ENCODE peak calls at places on chromosomes 16 and 17, in four cellular contexts. R, N, V and F are unnamed samples.

GRCh38 chr16:3589991-3590701 is 12.9 kb upstream of the NLRC3 start:
- DNase-seq in R (no peak), N (no peak), V (no peak), F (no peak)

GRCh38 chr17:63751806-63752205 is 10.2 kb upstream of the STRADA start:
- DNase-seq in R (no peak), N (peak; percentile 51), V (no peak), F (no peak)

GRCh38 chr16:85963746-85964370 is 64.9 kb downstream of the IRF8 start:
- DNase-seq in R (no peak), N (no peak), V (peak; percentile 73), F (no peak)

GRCh38 chr17:62974788-62975586 is 9.0 kb downstream of the TANC2 start:
- DNase-seq in R (no peak), N (no peak), V (no peak), F (no peak)

GRCh38 chr17:17841620-17842025 is 4.8 kb upstream of the SREBF1 start:
- DNase-seq in R (no peak), N (no peak), V (peak; percentile 83), F (no peak)

GRCh38 chr17:77323413-77324171 is 182.8 kb downstream of the SEC14L1 start:
- DNase-seq in R (no peak), N (peak; percentile 75), V (peak; percentile 73), F (peak; percentile 76)

GRCh38 chr17:45837187-45837586 is 7.5 kb upstream of the SPPL2C start:
- DNase-seq in R (no peak), N (no peak), V (no peak), F (no peak)

GRCh38 chr17:42221886-42222745 is 27.8 kb upstream of the GHDC start:
- DNase-seq in R (peak; percentile 15), N (peak; percentile 30), V (no peak), F (no peak)

GRCh38 chr17:63390090-63390489 is 56.0 kb downstream of the CYB561 start:
- DNase-seq in R (no peak), N (no peak), V (no peak), F (no peak)

GRCh38 chr16:82627811-82628339 is 1.1 kb downstream of the CDH13 start:
- DNase-seq in R (no peak), N (no peak), V (peak; percentile 71), F (no peak)

GRCh38 chr16:397736-398332 is 835 bp downstream of the NME4 start:
- DNase-seq in R (no peak), N (peak; percentile 52), V (peak; percentile 91), F (peak; percentile 68)

GRCh38 chr17:50501054-50501453 is 7.2 kb upstream of the MYCBPAP start:
- DNase-seq in R (no peak), N (peak; percentile 54), V (no peak), F (no peak)

GRCh38 chr16:22325598-22326368 is 28.6 kb downstream of the POLR3E start:
- DNase-seq in R (no peak), N (no peak), V (no peak), F (no peak)

GRCh38 chr17:64622931-64623654 is 39.0 kb downstream of the SMURF2 start:
- DNase-seq in R (no peak), N (no peak), V (no peak), F (no peak)

GRCh38 chr17:62309381-62309780 is 71.0 kb upstream of the EFCAB3 start:
- DNase-seq in R (no peak), N (no peak), V (no peak), F (no peak)

GRCh38 chr17:50361561-50362480 is 11.2 kb downstream of the MRPL27 start:
- DNase-seq in R (peak; percentile 34), N (peak; percentile 52), V (peak; percentile 68), F (no peak)

GRCh38 chr16:19282101-19282500 is 3.4 kb upstream of the CLEC19A start:
- DNase-seq in R (no peak), N (no peak), V (no peak), F (no peak)

GRCh38 chr17:48492401-48493298 is 38.2 kb downstream of the HOXB1 start:
- DNase-seq in R (no peak), N (peak; percentile 47), V (peak; percentile 90), F (peak; percentile 71)

GRCh38 chr17:6099492-6099891 is 29.3 kb downstream of the WSCD1 start:
- DNase-seq in R (no peak), N (no peak), V (no peak), F (no peak)

GRCh38 chr16:56851671-56852400 is 13.2 kb upstream of the SLC12A3 start:
- DNase-seq in R (peak; percentile 29), N (no peak), V (no peak), F (no peak)

GRCh38 chr17:29147682-29148081 is 32.5 kb downstream of the MYO18A start:
- DNase-seq in R (no peak), N (no peak), V (no peak), F (no peak)

GRCh38 chr16:35506018-35506897 is 2046.8 kb downstream of the TP53TG3F start:
- DNase-seq in R (no peak), N (no peak), V (no peak), F (no peak)

GRCh38 chr17:39107973-39108372 is 43.5 kb downstream of the PLXDC1 start:
- DNase-seq in R (no peak), N (no peak), V (no peak), F (no peak)

GRCh38 chr17:64252831-64253230 is 10.2 kb downstream of the TEX2 start:
- DNase-seq in R (no peak), N (no peak), V (no peak), F (no peak)

GRCh38 chr16:82655315-82655714 is 28.5 kb downstream of the CDH13 start:
- DNase-seq in R (no peak), N (peak; percentile 65), V (no peak), F (peak; percentile 66)

GRCh38 chr17:70318061-70318460 is 148.7 kb downstream of the KCNJ2 start:
- DNase-seq in R (no peak), N (no peak), V (no peak), F (no peak)

GRCh38 chr16:21081329-21081728 is 69.3 kb downstream of the DNAH3 start:
- DNase-seq in R (no peak), N (no peak), V (no peak), F (no peak)

GRCh38 chr17:65121916-65122821 is 15.0 kb upstream of the RGS9 start:
- DNase-seq in R (no peak), N (no peak), V (no peak), F (peak; percentile 50)

DNA sequence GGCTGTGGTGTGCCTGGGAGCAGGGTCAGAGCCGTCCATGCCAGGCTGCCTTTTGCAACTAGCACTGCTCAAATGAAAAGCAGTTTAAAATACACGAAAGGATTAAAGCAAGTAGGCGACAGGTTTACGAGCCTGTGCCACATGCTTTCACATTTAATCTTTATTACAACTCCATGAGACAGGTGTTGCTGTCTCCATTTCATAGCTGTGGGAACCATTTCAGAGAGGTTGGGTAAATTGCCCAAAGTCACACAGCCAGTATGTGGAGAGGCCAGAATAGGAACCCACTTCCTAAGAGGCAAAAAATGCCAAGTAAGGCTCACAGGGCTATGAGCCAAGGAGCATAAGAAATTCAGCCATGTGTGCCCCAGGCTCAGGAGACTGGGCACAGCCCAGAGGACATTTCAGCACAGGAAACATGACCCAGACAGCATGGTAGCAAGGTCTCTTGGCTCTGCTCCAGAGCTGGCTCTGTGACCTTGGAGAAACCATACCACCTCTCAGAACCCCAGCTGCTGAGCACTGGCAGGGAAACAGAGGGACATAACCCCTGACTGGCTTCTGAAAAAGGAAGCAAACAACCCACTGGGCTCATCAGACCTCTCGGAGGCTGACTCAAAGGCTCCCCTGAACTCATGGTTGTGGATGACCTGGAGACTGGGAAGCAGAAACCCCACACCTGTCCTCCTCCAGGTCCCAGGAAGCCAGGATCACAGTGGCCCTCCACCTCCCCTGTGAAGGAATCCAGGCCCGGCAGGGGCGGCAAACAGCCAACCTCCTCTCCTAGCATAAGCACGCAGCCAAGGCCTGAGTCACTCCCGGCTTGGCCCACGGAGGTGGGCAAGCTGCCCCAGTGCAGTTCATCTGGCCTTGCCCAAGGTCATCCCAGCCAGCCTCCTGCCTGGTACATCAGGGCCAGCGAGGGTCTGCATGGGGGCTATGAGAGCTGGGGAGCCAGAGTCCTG is 40.3 kb upstream of the MRPS23 start:
- DNase-seq in R (no peak), N (peak; percentile 31), V (peak; percentile 98), F (no peak)
- TF ChIP-seq CTCF in R (no peak), N (no peak), V (no peak), F (no peak)

DNA sequence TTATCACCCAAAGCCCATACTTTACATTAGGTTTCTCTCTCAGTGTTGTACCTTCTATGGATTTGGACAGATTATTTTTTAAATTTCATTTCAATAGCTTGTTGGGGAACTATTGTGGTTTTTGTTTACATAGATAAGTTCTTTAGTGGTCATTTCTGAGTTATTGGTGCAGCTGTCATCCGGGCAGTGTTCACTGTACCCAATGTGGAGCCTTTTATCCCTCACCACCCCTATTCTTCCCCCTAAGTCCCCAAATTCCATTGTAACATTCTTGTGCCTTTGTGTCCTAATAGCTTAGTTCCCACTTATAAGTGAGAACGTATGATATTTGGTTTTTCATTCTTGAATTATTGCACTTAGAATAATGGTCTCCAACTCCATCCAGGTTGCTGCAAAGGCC is 57.5 kb downstream of the SLFN11 start:
- DNase-seq in R (no peak), N (no peak), V (no peak), F (no peak)
- H3K4me3 ChIP-seq in R (no peak overlapping the region), N (no peak overlapping the region), V (peak overlapping the region; percentile 26), F (no peak overlapping the region)

DNA sequence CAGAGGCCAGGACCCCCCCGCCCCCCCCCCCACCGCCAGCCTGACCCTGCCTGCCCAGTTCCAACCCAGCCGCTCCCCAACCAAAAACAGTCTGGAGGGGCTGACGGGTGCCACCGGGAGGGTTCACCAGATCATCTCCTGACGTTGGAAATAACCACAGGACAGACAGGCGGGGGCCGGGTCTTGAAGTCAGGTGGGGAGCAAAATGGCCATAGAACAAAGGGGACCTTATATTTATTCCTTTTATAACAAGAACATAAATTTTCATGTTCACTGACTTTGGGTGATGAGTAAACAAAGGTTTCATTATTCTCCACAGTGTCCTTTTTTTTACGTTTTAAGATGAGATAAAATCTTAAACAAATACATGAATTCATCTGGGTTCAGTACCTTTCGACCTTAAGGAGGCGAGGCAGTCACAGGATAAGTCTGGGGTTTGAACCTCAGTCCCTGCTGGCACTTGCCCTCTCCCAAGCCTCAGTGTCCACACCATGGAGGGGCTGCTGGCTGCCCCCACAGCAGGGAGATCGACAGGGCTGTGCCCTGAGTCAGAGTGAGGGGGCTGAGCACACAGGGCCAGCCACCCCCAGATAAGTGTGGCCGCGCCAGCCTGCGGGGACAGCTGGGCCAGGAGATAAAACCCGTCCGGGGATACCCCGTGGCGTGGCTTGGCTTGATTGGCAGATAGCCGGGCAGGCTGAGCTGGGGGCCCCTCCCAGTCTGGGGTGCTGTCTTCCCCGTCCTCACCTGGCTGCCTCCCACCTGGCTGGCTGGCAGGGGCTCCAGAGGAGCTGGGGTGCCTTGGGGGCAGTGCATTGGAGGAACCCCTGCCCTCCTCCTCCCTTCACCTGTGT is 15.0 kb downstream of the SLC7A5 start:
- DNase-seq in R (no peak), N (no peak), V (no peak), F (no peak)
- H3K36me3 ChIP-seq in R (peaks cover 12% of the 10 kb centered on the region), N (peaks cover 10% of the 10 kb centered on the region), V (no peaks in the 10 kb centered on the region), F (peaks cover 30% of the 10 kb centered on the region)

DNA sequence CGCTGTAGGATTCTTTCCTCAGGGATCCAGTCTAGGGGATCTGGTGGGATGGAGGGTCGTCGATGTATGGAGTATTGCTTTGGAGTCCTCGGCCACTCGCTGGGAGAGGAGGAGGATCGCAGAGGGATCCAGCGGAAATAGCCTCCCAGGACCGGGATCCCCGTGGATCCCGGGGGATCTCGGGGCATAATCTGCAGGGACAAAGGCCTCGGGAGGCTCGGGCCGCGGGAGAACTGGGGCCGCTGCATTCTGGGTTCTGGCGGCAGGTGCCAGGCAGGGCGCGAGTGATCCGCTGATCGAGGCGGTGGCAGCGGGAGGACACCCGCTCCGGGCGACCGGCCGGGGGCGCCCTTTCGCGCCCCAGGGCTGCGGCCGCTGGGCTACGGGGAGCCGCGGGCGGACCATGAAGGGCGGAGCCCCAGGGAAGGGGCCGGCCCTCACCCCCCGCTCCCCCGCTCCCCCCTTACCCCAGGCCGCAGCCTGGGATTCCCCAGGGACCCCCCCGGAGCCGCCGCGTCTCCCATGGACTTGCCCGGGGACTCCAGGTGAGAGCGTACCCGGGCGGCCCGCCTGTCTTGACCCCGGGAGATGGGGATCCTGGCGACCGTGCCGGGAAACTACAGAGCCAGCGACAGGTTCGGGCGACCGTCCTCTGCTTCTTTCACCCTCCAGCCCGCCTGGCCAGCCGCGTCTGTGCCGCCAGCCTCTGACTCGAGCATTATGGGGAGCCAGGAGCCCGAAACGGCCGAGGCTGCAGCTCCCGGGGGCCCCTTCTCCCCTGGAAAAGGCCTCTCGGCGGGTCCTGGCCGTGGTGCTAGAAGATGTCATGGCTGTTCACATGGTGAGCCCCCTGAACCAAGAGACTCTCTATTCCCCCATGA is 604 bp downstream of the PRR14 start:
- DNase-seq in R (no peak), N (peak; percentile 57), V (peak; percentile 87), F (peak; percentile 88)
- TF ChIP-seq CTCF in R (peak; percentile 76), N (peak; percentile 79), V (peak; percentile 61), F (peak; percentile 60)